ENCODE peak calls at places on chromosome 1, in seven cellular contexts. T is cardiac muscle cell, S is A549, E is pancreas, U is left lung, Q is GM23338, R is spleen. D is an unnamed sample.

GRCh38 chr1:203091761-203092330 is 6.0 kb upstream of the MYOG start:
- DNase-seq in T (no peak), S (no peak), E (no peak), U (no peak), Q (no peak), R (no peak), D (no peak)

GRCh38 chr1:94048413-94049164 is 72.4 kb downstream of the ABCA4 start:
- DNase-seq in T (peak; percentile 79), S (no peak), E (no peak), U (no peak), Q (peak; percentile 49), R (no peak), D (no peak)

GRCh38 chr1:32125313-32125712 is 17.5 kb downstream of the KPNA6 start:
- DNase-seq in T (no peak), S (no peak), E (no peak), U (no peak), Q (no peak), R (no peak), D (no peak)

GRCh38 chr1:37930246-37931142 is 16.4 kb downstream of the INPP5B start:
- DNase-seq in T (peak; percentile 14), S (no peak), E (no peak), U (no peak), Q (no peak), R (no peak), D (peak; percentile 17)

GRCh38 chr1:2596530-2597333 is 10.2 kb downstream of the PRXL2B start:
- DNase-seq in T (no peak), S (no peak), E (no peak), U (peak; percentile 38), Q (no peak), R (peak; percentile 69), D (no peak)

GRCh38 chr1:6738987-6739386 is 37.4 kb upstream of the DNAJC11 start:
- DNase-seq in T (no peak), S (no peak), E (no peak), U (no peak), Q (no peak), R (no peak), D (no peak)

GRCh38 chr1:162536511-162536910 is 25.0 kb upstream of the UAP1 start:
- DNase-seq in T (peak; percentile 22), S (no peak), E (no peak), U (no peak), Q (no peak), R (no peak), D (no peak)

GRCh38 chr1:68202239-68202832 is 30.0 kb downstream of the WLS start:
- DNase-seq in T (no peak), S (no peak), E (no peak), U (no peak), Q (no peak), R (no peak), D (no peak)

GRCh38 chr1:70299472-70299871 is 55.0 kb downstream of the ANKRD13C start:
- DNase-seq in T (no peak), S (no peak), E (no peak), U (no peak), Q (no peak), R (no peak), D (no peak)

GRCh38 chr1:44620072-44620471 is 54.2 kb downstream of the TMEM53 start:
- DNase-seq in T (no peak), S (no peak), E (no peak), U (no peak), Q (no peak), R (peak; percentile 1), D (no peak)

GRCh38 chr1:247334378-247335133 is 2.9 kb upstream of the ZNF496 start:
- DNase-seq in T (no peak), S (no peak), E (no peak), U (no peak), Q (no peak), R (peak; percentile 4), D (no peak)

DNA sequence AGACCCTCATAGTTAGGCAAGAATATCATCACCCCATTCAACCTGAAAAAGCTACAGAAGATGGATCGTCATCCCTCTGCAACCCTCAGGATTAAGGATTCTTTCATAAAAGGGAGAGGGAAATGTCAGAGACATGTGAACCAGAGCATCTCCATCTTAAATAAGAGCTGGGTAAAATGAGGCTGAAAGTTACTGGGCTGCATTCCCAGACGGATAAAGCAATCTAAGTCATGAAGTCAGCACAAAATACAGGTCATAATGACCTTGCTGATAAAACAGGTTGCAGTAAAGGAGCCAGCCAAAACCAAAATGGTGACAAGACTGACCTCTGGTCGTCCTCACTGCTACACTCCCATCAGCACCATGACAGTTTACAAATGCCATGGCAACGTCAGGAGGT is 22.6 kb downstream of the PRDX6 start:
- DNase-seq in T (no peak), S (no peak), E (no peak), U (no peak), Q (no peak), R (no peak), D (no peak)
- H3K4me1 ChIP-seq in T (no peaks in the 10 kb centered on the region), S (no peaks in the 10 kb centered on the region), E (no peaks in the 10 kb centered on the region), U (no peaks in the 10 kb centered on the region), Q (no peaks in the 10 kb centered on the region), R (no peaks in the 10 kb centered on the region), D (no peaks in the 10 kb centered on the region)

GRCh38 chr1:116513956-116514355 is 56.9 kb downstream of the CD58 start:
- DNase-seq in T (no peak), S (no peak), E (no peak), U (no peak), Q (no peak), R (no peak), D (no peak)
- H3K27ac ChIP-seq in T (no peak overlapping the region), S (no peak overlapping the region), E (no peak overlapping the region), U (no peak overlapping the region), Q (no peak overlapping the region), R (peak overlapping the region; percentile 83), D (no peak overlapping the region)

GRCh38 chr1:20095564-20096434 is 23.5 kb downstream of the PLA2G2D start:
- DNase-seq in T (peak; percentile 65), S (no peak), E (no peak), U (no peak), Q (no peak), R (no peak), D (no peak)

GRCh38 chr1:20102875-20103274 is 16.5 kb downstream of the PLA2G2D start:
- DNase-seq in T (peak; percentile 77), S (no peak), E (no peak), U (no peak), Q (no peak), R (no peak), D (no peak)

GRCh38 chr1:20096840-20097447 is 22.4 kb downstream of the PLA2G2D start:
- DNase-seq in T (no peak), S (no peak), E (no peak), U (no peak), Q (peak; percentile 21), R (no peak), D (no peak)

GRCh38 chr1:20100632-20101355 is 18.5 kb downstream of the PLA2G2D start:
- DNase-seq in T (peak; percentile 78), S (peak; percentile 34), E (no peak), U (no peak), Q (peak; percentile 86), R (no peak), D (peak; percentile 12)

GRCh38 chr1:20099533-20099932 is 19.8 kb downstream of the PLA2G2D start:
- DNase-seq in T (no peak), S (no peak), E (no peak), U (no peak), Q (no peak), R (no peak), D (no peak)
- H3K4me1 ChIP-seq in T (no peaks in the 10 kb centered on the region), S (no peaks in the 10 kb centered on the region), E (no peaks in the 10 kb centered on the region), U (no peaks in the 10 kb centered on the region), Q (no peaks in the 10 kb centered on the region), R (peaks cover 9% of the 10 kb centered on the region), D (no peaks in the 10 kb centered on the region)

GRCh38 chr1:214549604-214550338 is 1.6 kb downstream of the PTPN14 start:
- DNase-seq in T (peak; percentile 41), S (peak; percentile 40), E (no peak), U (no peak), Q (peak; percentile 60), R (no peak), D (no peak)

GRCh38 chr1:214550339-214551051 is 907 bp downstream of the PTPN14 start:
- DNase-seq in T (no peak), S (peak; percentile 53), E (no peak), U (no peak), Q (peak; percentile 42), R (no peak), D (no peak)

GRCh38 chr1:214551436-214552173 is at the start of gene PTPN14:
- DNase-seq in T (peak; percentile 98), S (peak; percentile 91), E (peak; percentile 90), U (peak; percentile 93), Q (peak; percentile 97), R (peak; percentile 87), D (no peak)

GRCh38 chr1:214552174-214552608 is 789 bp upstream of the PTPN14 start:
- DNase-seq in T (peak; percentile 81), S (peak; percentile 59), E (peak; percentile 67), U (peak; percentile 72), Q (peak; percentile 97), R (no peak), D (no peak)

GRCh38 chr1:214551052-214551435 is 358 bp downstream of the PTPN14 start:
- DNase-seq in T (no peak), S (peak; percentile 70), E (peak; percentile 69), U (peak; percentile 82), Q (peak; percentile 48), R (peak; percentile 75), D (no peak)
- H3K27ac ChIP-seq in T (peak overlapping the region; percentile 99), S (peak overlapping the region; percentile 97), E (peak overlapping the region; percentile 97), U (peak overlapping the region; percentile 96), Q (peak overlapping the region; percentile 100), R (peak overlapping the region; percentile 92), D (no peak overlapping the region)

GRCh38 chr1:21913258-21913657 is 23.9 kb downstream of the HSPG2 start:
- DNase-seq in T (no peak), S (no peak), E (no peak), U (no peak), Q (peak; percentile 85), R (no peak), D (peak; percentile 1)

GRCh38 chr1:21914880-21915640 is 22.1 kb downstream of the HSPG2 start:
- DNase-seq in T (no peak), S (no peak), E (peak; percentile 86), U (no peak), Q (no peak), R (no peak), D (no peak)

GRCh38 chr1:21913763-21914162 is 23.3 kb downstream of the HSPG2 start:
- DNase-seq in T (no peak), S (no peak), E (no peak), U (no peak), Q (no peak), R (no peak), D (peak; percentile 28)

GRCh38 chr1:21916447-21917240 is 20.5 kb downstream of the HSPG2 start:
- DNase-seq in T (no peak), S (no peak), E (no peak), U (no peak), Q (no peak), R (no peak), D (no peak)

DNA sequence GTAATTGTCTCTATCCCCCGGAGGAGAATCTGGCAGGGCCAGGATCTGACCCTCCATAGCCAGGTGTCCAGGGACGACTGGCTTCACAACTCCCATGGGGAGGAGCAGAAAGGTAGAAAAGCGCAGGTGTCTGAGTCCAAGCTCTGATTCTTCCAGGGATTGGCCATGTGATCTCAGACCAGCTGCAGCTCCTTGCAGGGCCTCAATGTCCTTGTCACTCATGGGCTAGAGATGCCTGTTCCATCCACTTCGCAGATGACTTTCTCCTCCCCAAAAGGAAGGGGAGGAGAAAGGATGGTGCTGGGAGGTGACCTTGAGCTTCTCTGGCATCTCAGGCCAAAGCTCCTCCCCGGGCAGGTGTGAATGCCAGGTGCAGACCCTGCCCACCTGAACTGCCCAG is 22.6 kb downstream of the HSPG2 start:
- DNase-seq in T (no peak), S (no peak), E (no peak), U (no peak), Q (no peak), R (no peak), D (no peak)
- H3K4me1 ChIP-seq in T (peaks cover 68% of the 10 kb centered on the region), S (peaks cover 55% of the 10 kb centered on the region), E (peaks cover 18% of the 10 kb centered on the region), U (peaks cover 77% of the 10 kb centered on the region), Q (peaks cover 38% of the 10 kb centered on the region), R (peaks cover 86% of the 10 kb centered on the region), D (peaks cover 2% of the 10 kb centered on the region)